ENCODE peak calls at places on chromosomes 2 and 18, in eight cellular contexts. One of them, this sample, is unnamed.

GRCh38 chr2:179729961-179730360 is 131.5 kb downstream of the ZNF385B start:
- DNase-seq in mesothelial cell of epicardium: no peak
- DNase-seq in GM19239: no peak
- DNase-seq in OCI-LY7: no peak
- DNase-seq in stimulated activated CD4-positive, alpha-beta T cell treated with anti-CD3 and anti-CD28 coated beads, Interleukin-1b, Interleukin-23, amount 100 ng/mL, for 24 hours: no peak
- DNase-seq in activated CD8-positive, alpha-beta memory T cell treated with anti-CD3 and anti-CD28 coated beads, Interleukin-2, amount 50 U/mL, for 4 hours: no peak
- DNase-seq in right lobe of liver: no peak
- DNase-seq in KBM-7: no peak
- DNase-seq in this sample: no peak

GRCh38 chr18:20963027-20963426 is 148.6 kb downstream of the ROCK1 start:
- DNase-seq in mesothelial cell of epicardium: no peak
- DNase-seq in GM19239: no peak
- DNase-seq in OCI-LY7: no peak
- DNase-seq in stimulated activated CD4-positive, alpha-beta T cell treated with anti-CD3 and anti-CD28 coated beads, Interleukin-1b, Interleukin-23, amount 100 ng/mL, for 24 hours: no peak
- DNase-seq in activated CD8-positive, alpha-beta memory T cell treated with anti-CD3 and anti-CD28 coated beads, Interleukin-2, amount 50 U/mL, for 4 hours: no peak
- DNase-seq in right lobe of liver: no peak
- DNase-seq in KBM-7: no peak
- DNase-seq in this sample: no peak

GRCh38 chr2:176421291-176422050 is 152.2 kb downstream of the MTX2 start:
- DNase-seq in mesothelial cell of epicardium: no peak
- DNase-seq in GM19239: no peak
- DNase-seq in OCI-LY7: no peak
- DNase-seq in stimulated activated CD4-positive, alpha-beta T cell treated with anti-CD3 and anti-CD28 coated beads, Interleukin-1b, Interleukin-23, amount 100 ng/mL, for 24 hours: no peak
- DNase-seq in activated CD8-positive, alpha-beta memory T cell treated with anti-CD3 and anti-CD28 coated beads, Interleukin-2, amount 50 U/mL, for 4 hours: no peak
- DNase-seq in right lobe of liver: no peak
- DNase-seq in KBM-7: no peak
- DNase-seq in this sample: no peak

GRCh38 chr2:62705859-62706720 is 577 bp downstream of the EHBP1 start:
- DNase-seq in mesothelial cell of epicardium: peak
- DNase-seq in GM19239: peak
- DNase-seq in OCI-LY7: peak
- DNase-seq in stimulated activated CD4-positive, alpha-beta T cell treated with anti-CD3 and anti-CD28 coated beads, Interleukin-1b, Interleukin-23, amount 100 ng/mL, for 24 hours: no peak
- DNase-seq in activated CD8-positive, alpha-beta memory T cell treated with anti-CD3 and anti-CD28 coated beads, Interleukin-2, amount 50 U/mL, for 4 hours: peak
- DNase-seq in right lobe of liver: peak
- DNase-seq in KBM-7: peak
- DNase-seq in this sample: peak

GRCh38 chr2:237208373-237209045 is 122.8 kb downstream of the COPS8 start:
- DNase-seq in mesothelial cell of epicardium: no peak
- DNase-seq in GM19239: no peak
- DNase-seq in OCI-LY7: no peak
- DNase-seq in stimulated activated CD4-positive, alpha-beta T cell treated with anti-CD3 and anti-CD28 coated beads, Interleukin-1b, Interleukin-23, amount 100 ng/mL, for 24 hours: no peak
- DNase-seq in activated CD8-positive, alpha-beta memory T cell treated with anti-CD3 and anti-CD28 coated beads, Interleukin-2, amount 50 U/mL, for 4 hours: no peak
- DNase-seq in right lobe of liver: no peak
- DNase-seq in KBM-7: no peak
- DNase-seq in this sample: no peak

GRCh38 chr2:239157766-239158165 is 243.1 kb downstream of the HDAC4 start:
- DNase-seq in mesothelial cell of epicardium: no peak
- DNase-seq in GM19239: no peak
- DNase-seq in OCI-LY7: no peak
- DNase-seq in stimulated activated CD4-positive, alpha-beta T cell treated with anti-CD3 and anti-CD28 coated beads, Interleukin-1b, Interleukin-23, amount 100 ng/mL, for 24 hours: no peak
- DNase-seq in activated CD8-positive, alpha-beta memory T cell treated with anti-CD3 and anti-CD28 coated beads, Interleukin-2, amount 50 U/mL, for 4 hours: peak
- DNase-seq in right lobe of liver: peak
- DNase-seq in KBM-7: no peak
- DNase-seq in this sample: no peak

GRCh38 chr2:11796190-11797171 is 50.0 kb downstream of the LPIN1 start:
- DNase-seq in mesothelial cell of epicardium: no peak
- DNase-seq in GM19239: no peak
- DNase-seq in OCI-LY7: no peak
- DNase-seq in stimulated activated CD4-positive, alpha-beta T cell treated with anti-CD3 and anti-CD28 coated beads, Interleukin-1b, Interleukin-23, amount 100 ng/mL, for 24 hours: no peak
- DNase-seq in activated CD8-positive, alpha-beta memory T cell treated with anti-CD3 and anti-CD28 coated beads, Interleukin-2, amount 50 U/mL, for 4 hours: no peak
- DNase-seq in right lobe of liver: no peak
- DNase-seq in KBM-7: no peak
- DNase-seq in this sample: no peak

GRCh38 chr18:58381676-58382411 is 247.0 kb downstream of the ALPK2 start:
- DNase-seq in mesothelial cell of epicardium: no peak
- DNase-seq in GM19239: no peak
- DNase-seq in OCI-LY7: no peak
- DNase-seq in stimulated activated CD4-positive, alpha-beta T cell treated with anti-CD3 and anti-CD28 coated beads, Interleukin-1b, Interleukin-23, amount 100 ng/mL, for 24 hours: no peak
- DNase-seq in activated CD8-positive, alpha-beta memory T cell treated with anti-CD3 and anti-CD28 coated beads, Interleukin-2, amount 50 U/mL, for 4 hours: no peak
- DNase-seq in right lobe of liver: no peak
- DNase-seq in KBM-7: no peak
- DNase-seq in this sample: no peak

GRCh38 chr18:59509477-59510173 is 150.6 kb upstream of the LMAN1 start:
- DNase-seq in mesothelial cell of epicardium: no peak
- DNase-seq in GM19239: no peak
- DNase-seq in OCI-LY7: no peak
- DNase-seq in stimulated activated CD4-positive, alpha-beta T cell treated with anti-CD3 and anti-CD28 coated beads, Interleukin-1b, Interleukin-23, amount 100 ng/mL, for 24 hours: no peak
- DNase-seq in activated CD8-positive, alpha-beta memory T cell treated with anti-CD3 and anti-CD28 coated beads, Interleukin-2, amount 50 U/mL, for 4 hours: no peak
- DNase-seq in right lobe of liver: no peak
- DNase-seq in KBM-7: no peak
- DNase-seq in this sample: no peak

GRCh38 chr18:27662537-27662936 is 477.4 kb upstream of the CHST9 start:
- DNase-seq in mesothelial cell of epicardium: no peak
- DNase-seq in GM19239: no peak
- DNase-seq in OCI-LY7: no peak
- DNase-seq in stimulated activated CD4-positive, alpha-beta T cell treated with anti-CD3 and anti-CD28 coated beads, Interleukin-1b, Interleukin-23, amount 100 ng/mL, for 24 hours: no peak
- DNase-seq in activated CD8-positive, alpha-beta memory T cell treated with anti-CD3 and anti-CD28 coated beads, Interleukin-2, amount 50 U/mL, for 4 hours: no peak
- DNase-seq in right lobe of liver: no peak
- DNase-seq in KBM-7: no peak
- DNase-seq in this sample: no peak

GRCh38 chr18:61854578-61854977 is 38.2 kb downstream of the RNF152 start:
- DNase-seq in mesothelial cell of epicardium: no peak
- DNase-seq in GM19239: no peak
- DNase-seq in OCI-LY7: no peak
- DNase-seq in stimulated activated CD4-positive, alpha-beta T cell treated with anti-CD3 and anti-CD28 coated beads, Interleukin-1b, Interleukin-23, amount 100 ng/mL, for 24 hours: no peak
- DNase-seq in activated CD8-positive, alpha-beta memory T cell treated with anti-CD3 and anti-CD28 coated beads, Interleukin-2, amount 50 U/mL, for 4 hours: no peak
- DNase-seq in right lobe of liver: no peak
- DNase-seq in KBM-7: no peak
- DNase-seq in this sample: no peak

GRCh38 chr2:234427081-234428058 is 69.5 kb downstream of the ARL4C start:
- DNase-seq in mesothelial cell of epicardium: no peak
- DNase-seq in GM19239: no peak
- DNase-seq in OCI-LY7: peak
- DNase-seq in stimulated activated CD4-positive, alpha-beta T cell treated with anti-CD3 and anti-CD28 coated beads, Interleukin-1b, Interleukin-23, amount 100 ng/mL, for 24 hours: no peak
- DNase-seq in activated CD8-positive, alpha-beta memory T cell treated with anti-CD3 and anti-CD28 coated beads, Interleukin-2, amount 50 U/mL, for 4 hours: no peak
- DNase-seq in right lobe of liver: no peak
- DNase-seq in KBM-7: no peak
- DNase-seq in this sample: no peak

GRCh38 chr2:220572385-220572784 is 945.0 kb downstream of the SLC4A3 start:
- DNase-seq in mesothelial cell of epicardium: no peak
- DNase-seq in GM19239: no peak
- DNase-seq in OCI-LY7: no peak
- DNase-seq in stimulated activated CD4-positive, alpha-beta T cell treated with anti-CD3 and anti-CD28 coated beads, Interleukin-1b, Interleukin-23, amount 100 ng/mL, for 24 hours: no peak
- DNase-seq in activated CD8-positive, alpha-beta memory T cell treated with anti-CD3 and anti-CD28 coated beads, Interleukin-2, amount 50 U/mL, for 4 hours: no peak
- DNase-seq in right lobe of liver: no peak
- DNase-seq in KBM-7: no peak
- DNase-seq in this sample: no peak

GRCh38 chr2:128289439-128289838 is 29.2 kb downstream of the HS6ST1 start:
- DNase-seq in mesothelial cell of epicardium: no peak
- DNase-seq in GM19239: no peak
- DNase-seq in OCI-LY7: no peak
- DNase-seq in stimulated activated CD4-positive, alpha-beta T cell treated with anti-CD3 and anti-CD28 coated beads, Interleukin-1b, Interleukin-23, amount 100 ng/mL, for 24 hours: no peak
- DNase-seq in activated CD8-positive, alpha-beta memory T cell treated with anti-CD3 and anti-CD28 coated beads, Interleukin-2, amount 50 U/mL, for 4 hours: no peak
- DNase-seq in right lobe of liver: peak
- DNase-seq in KBM-7: no peak
- DNase-seq in this sample: no peak

GRCh38 chr2:9244985-9245544 is 38.5 kb downstream of the ASAP2 start:
- DNase-seq in mesothelial cell of epicardium: no peak
- DNase-seq in GM19239: no peak
- DNase-seq in OCI-LY7: no peak
- DNase-seq in stimulated activated CD4-positive, alpha-beta T cell treated with anti-CD3 and anti-CD28 coated beads, Interleukin-1b, Interleukin-23, amount 100 ng/mL, for 24 hours: no peak
- DNase-seq in activated CD8-positive, alpha-beta memory T cell treated with anti-CD3 and anti-CD28 coated beads, Interleukin-2, amount 50 U/mL, for 4 hours: no peak
- DNase-seq in right lobe of liver: no peak
- DNase-seq in KBM-7: no peak
- DNase-seq in this sample: no peak

GRCh38 chr2:237465515-237466227 is 21.4 kb upstream of the MLPH start:
- DNase-seq in mesothelial cell of epicardium: no peak
- DNase-seq in GM19239: no peak
- DNase-seq in OCI-LY7: no peak
- DNase-seq in stimulated activated CD4-positive, alpha-beta T cell treated with anti-CD3 and anti-CD28 coated beads, Interleukin-1b, Interleukin-23, amount 100 ng/mL, for 24 hours: no peak
- DNase-seq in activated CD8-positive, alpha-beta memory T cell treated with anti-CD3 and anti-CD28 coated beads, Interleukin-2, amount 50 U/mL, for 4 hours: no peak
- DNase-seq in right lobe of liver: no peak
- DNase-seq in KBM-7: no peak
- DNase-seq in this sample: no peak

GRCh38 chr2:199303814-199304213 is 153.9 kb downstream of the SATB2 start:
- DNase-seq in mesothelial cell of epicardium: no peak
- DNase-seq in GM19239: no peak
- DNase-seq in OCI-LY7: no peak
- DNase-seq in stimulated activated CD4-positive, alpha-beta T cell treated with anti-CD3 and anti-CD28 coated beads, Interleukin-1b, Interleukin-23, amount 100 ng/mL, for 24 hours: no peak
- DNase-seq in activated CD8-positive, alpha-beta memory T cell treated with anti-CD3 and anti-CD28 coated beads, Interleukin-2, amount 50 U/mL, for 4 hours: no peak
- DNase-seq in right lobe of liver: no peak
- DNase-seq in KBM-7: no peak
- DNase-seq in this sample: no peak

GRCh38 chr2:127681288-127681771 is 6.0 kb upstream of the LIMS2 start:
- DNase-seq in mesothelial cell of epicardium: no peak
- DNase-seq in GM19239: no peak
- DNase-seq in OCI-LY7: no peak
- DNase-seq in stimulated activated CD4-positive, alpha-beta T cell treated with anti-CD3 and anti-CD28 coated beads, Interleukin-1b, Interleukin-23, amount 100 ng/mL, for 24 hours: no peak
- DNase-seq in activated CD8-positive, alpha-beta memory T cell treated with anti-CD3 and anti-CD28 coated beads, Interleukin-2, amount 50 U/mL, for 4 hours: no peak
- DNase-seq in right lobe of liver: no peak
- DNase-seq in KBM-7: no peak
- DNase-seq in this sample: no peak

GRCh38 chr2:152415811-152416210 is 80.8 kb downstream of the FMNL2 start:
- DNase-seq in mesothelial cell of epicardium: no peak
- DNase-seq in GM19239: no peak
- DNase-seq in OCI-LY7: no peak
- DNase-seq in stimulated activated CD4-positive, alpha-beta T cell treated with anti-CD3 and anti-CD28 coated beads, Interleukin-1b, Interleukin-23, amount 100 ng/mL, for 24 hours: no peak
- DNase-seq in activated CD8-positive, alpha-beta memory T cell treated with anti-CD3 and anti-CD28 coated beads, Interleukin-2, amount 50 U/mL, for 4 hours: no peak
- DNase-seq in right lobe of liver: no peak
- DNase-seq in KBM-7: no peak
- DNase-seq in this sample: no peak

GRCh38 chr18:3305933-3306332 is 44.0 kb downstream of the MYL12B start:
- DNase-seq in mesothelial cell of epicardium: no peak
- DNase-seq in GM19239: no peak
- DNase-seq in OCI-LY7: no peak
- DNase-seq in stimulated activated CD4-positive, alpha-beta T cell treated with anti-CD3 and anti-CD28 coated beads, Interleukin-1b, Interleukin-23, amount 100 ng/mL, for 24 hours: no peak
- DNase-seq in activated CD8-positive, alpha-beta memory T cell treated with anti-CD3 and anti-CD28 coated beads, Interleukin-2, amount 50 U/mL, for 4 hours: no peak
- DNase-seq in right lobe of liver: no peak
- DNase-seq in KBM-7: peak
- DNase-seq in this sample: no peak